ENCODE peak calls at places on chromosome 21, in ten cellular contexts. One of them, this sample, is unnamed.

GRCh38 chr21:37266515-37267221 is 466 bp downstream of the VPS26C start:
- DNase-seq in astrocyte of the spinal cord: peak
- DNase-seq in foreskin keratinocyte: peak
- DNase-seq in fibroblast of lung: peak
- DNase-seq in GM20000: no peak
- DNase-seq in GM12864: no peak
- DNase-seq in fibroblast of the aortic adventitia: peak
- DNase-seq in heart right ventricle: peak
- DNase-seq in glutamatergic neuron: peak
- DNase-seq in H9: no peak
- DNase-seq in this sample: peak

GRCh38 chr21:44793269-44794030 is 8.2 kb downstream of the UBE2G2 start:
- DNase-seq in glutamatergic neuron: peak
- DNase-seq in heart right ventricle: peak
- DNase-seq in astrocyte of the spinal cord: peak
- DNase-seq in foreskin keratinocyte: no peak
- DNase-seq in GM12864: no peak
- DNase-seq in fibroblast of lung: peak
- DNase-seq in GM20000: peak
- DNase-seq in fibroblast of the aortic adventitia: peak
- DNase-seq in H9: peak
- DNase-seq in this sample: peak

GRCh38 chr21:38973552-38973951 is 167.8 kb downstream of the ETS2 start:
- DNase-seq in astrocyte of the spinal cord: no peak
- DNase-seq in fibroblast of lung: no peak
- DNase-seq in fibroblast of the aortic adventitia: no peak
- DNase-seq in GM12864: no peak
- DNase-seq in foreskin keratinocyte: no peak
- DNase-seq in glutamatergic neuron: no peak
- DNase-seq in GM20000: no peak
- DNase-seq in H9: no peak
- DNase-seq in heart right ventricle: no peak
- DNase-seq in this sample: no peak

GRCh38 chr21:41715649-41716321 is 51.1 kb downstream of the RIPK4 start:
- DNase-seq in foreskin keratinocyte: peak
- DNase-seq in GM12864: no peak
- DNase-seq in fibroblast of the aortic adventitia: no peak
- DNase-seq in GM20000: no peak
- DNase-seq in fibroblast of lung: no peak
- DNase-seq in glutamatergic neuron: no peak
- DNase-seq in H9: no peak
- DNase-seq in astrocyte of the spinal cord: no peak
- DNase-seq in heart right ventricle: no peak
- DNase-seq in this sample: no peak

GRCh38 chr21:41167348-41168342 is at the start of gene BACE2:
- DNase-seq in glutamatergic neuron: peak
- DNase-seq in GM12864: no peak
- DNase-seq in heart right ventricle: peak
- DNase-seq in fibroblast of the aortic adventitia: peak
- DNase-seq in foreskin keratinocyte: no peak
- DNase-seq in H9: peak
- DNase-seq in GM20000: peak
- DNase-seq in astrocyte of the spinal cord: peak
- DNase-seq in fibroblast of lung: peak
- DNase-seq in this sample: peak

GRCh38 chr21:41199123-41199522 is 31.2 kb downstream of the BACE2 start:
- DNase-seq in fibroblast of the aortic adventitia: no peak
- DNase-seq in H9: no peak
- DNase-seq in fibroblast of lung: no peak
- DNase-seq in astrocyte of the spinal cord: no peak
- DNase-seq in foreskin keratinocyte: no peak
- DNase-seq in GM12864: no peak
- DNase-seq in GM20000: no peak
- DNase-seq in heart right ventricle: no peak
- DNase-seq in glutamatergic neuron: no peak
- DNase-seq in this sample: no peak

GRCh38 chr21:33024278-33025103 is 1.2 kb upstream of the OLIG2 start:
- DNase-seq in fibroblast of lung: no peak
- DNase-seq in heart right ventricle: no peak
- DNase-seq in astrocyte of the spinal cord: no peak
- DNase-seq in foreskin keratinocyte: no peak
- DNase-seq in glutamatergic neuron: no peak
- DNase-seq in fibroblast of the aortic adventitia: no peak
- DNase-seq in GM20000: peak
- DNase-seq in H9: peak
- DNase-seq in GM12864: no peak
- DNase-seq in this sample: no peak

GRCh38 chr21:45280178-45280821 is 7.4 kb downstream of the POFUT2 start:
- DNase-seq in fibroblast of the aortic adventitia: no peak
- DNase-seq in glutamatergic neuron: no peak
- DNase-seq in foreskin keratinocyte: no peak
- DNase-seq in astrocyte of the spinal cord: no peak
- DNase-seq in fibroblast of lung: no peak
- DNase-seq in GM20000: no peak
- DNase-seq in GM12864: no peak
- DNase-seq in heart right ventricle: no peak
- DNase-seq in H9: peak
- DNase-seq in this sample: no peak

GRCh38 chr21:26918318-26919065 is 48.4 kb downstream of the ADAMTS5 start:
- DNase-seq in H9: no peak
- DNase-seq in glutamatergic neuron: no peak
- DNase-seq in GM12864: no peak
- DNase-seq in foreskin keratinocyte: no peak
- DNase-seq in GM20000: no peak
- DNase-seq in fibroblast of the aortic adventitia: no peak
- DNase-seq in heart right ventricle: no peak
- DNase-seq in fibroblast of lung: peak
- DNase-seq in astrocyte of the spinal cord: peak
- DNase-seq in this sample: no peak

GRCh38 chr21:38831526-38832467 is 26.1 kb downstream of the ETS2 start:
- DNase-seq in GM20000: peak
- DNase-seq in foreskin keratinocyte: peak
- DNase-seq in fibroblast of the aortic adventitia: peak
- DNase-seq in astrocyte of the spinal cord: peak
- DNase-seq in H9: no peak
- DNase-seq in glutamatergic neuron: no peak
- DNase-seq in GM12864: peak
- DNase-seq in heart right ventricle: no peak
- DNase-seq in fibroblast of lung: peak
- DNase-seq in this sample: no peak

GRCh38 chr21:41726970-41727783 is 39.7 kb downstream of the RIPK4 start:
- DNase-seq in GM20000: no peak
- DNase-seq in glutamatergic neuron: peak
- DNase-seq in astrocyte of the spinal cord: peak
- DNase-seq in heart right ventricle: peak
- DNase-seq in H9: no peak
- DNase-seq in fibroblast of the aortic adventitia: peak
- DNase-seq in foreskin keratinocyte: peak
- DNase-seq in GM12864: no peak
- DNase-seq in fibroblast of lung: peak
- DNase-seq in this sample: no peak

GRCh38 chr21:27476696-27477095 is 509.8 kb upstream of the ADAMTS5 start:
- DNase-seq in heart right ventricle: no peak
- DNase-seq in GM20000: no peak
- DNase-seq in H9: no peak
- DNase-seq in foreskin keratinocyte: no peak
- DNase-seq in glutamatergic neuron: no peak
- DNase-seq in GM12864: no peak
- DNase-seq in fibroblast of the aortic adventitia: peak
- DNase-seq in fibroblast of lung: peak
- DNase-seq in astrocyte of the spinal cord: peak
- DNase-seq in this sample: no peak

DNA sequence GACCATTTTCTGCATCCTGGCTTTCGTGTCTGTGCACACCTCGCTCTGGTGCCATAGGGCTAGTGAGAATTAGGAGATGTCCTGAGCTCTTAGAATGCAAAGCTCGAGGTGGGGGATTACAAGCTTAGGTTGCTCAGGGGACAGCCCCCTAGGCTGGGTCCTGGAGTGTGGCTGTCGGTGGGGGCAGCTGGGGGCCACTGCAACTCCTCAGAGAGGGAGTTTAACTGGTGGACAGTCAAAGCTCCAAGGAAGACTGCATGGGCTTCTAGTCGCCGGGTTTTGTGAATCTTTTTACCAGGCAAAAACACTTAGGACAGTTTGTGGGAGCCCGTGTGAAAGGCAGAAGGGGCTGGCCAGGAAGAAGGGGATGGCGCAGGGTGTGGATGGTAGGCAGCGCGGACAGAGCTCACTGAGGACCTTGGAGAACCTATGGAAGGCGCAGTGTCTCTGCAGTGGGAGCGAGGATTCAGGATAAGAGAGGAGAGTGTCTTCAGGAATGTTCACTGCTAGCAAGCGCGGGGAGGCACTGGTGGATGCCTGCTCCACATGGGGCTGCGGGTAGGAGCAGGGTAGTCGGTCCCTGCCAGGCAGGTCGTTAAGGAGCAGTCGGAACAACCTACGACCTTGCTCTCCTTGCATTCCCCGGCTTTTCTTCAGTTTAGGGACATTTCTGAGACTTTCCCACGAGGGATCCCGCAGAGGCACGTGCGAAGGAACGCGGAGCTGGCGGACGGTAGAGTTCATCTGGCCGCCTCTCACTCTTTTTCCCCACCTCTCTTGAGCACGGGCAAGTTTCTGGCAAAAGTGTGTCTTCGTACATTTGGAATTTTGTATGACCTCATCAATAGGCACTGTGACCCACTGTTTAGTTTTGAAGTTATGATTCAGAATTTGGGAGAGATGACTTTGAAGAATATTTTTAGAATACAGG is 12.9 kb upstream of the KCNE1 start:
- DNase-seq in GM12864: no peak
- DNase-seq in fibroblast of lung: peak
- DNase-seq in foreskin keratinocyte: no peak
- DNase-seq in heart right ventricle: no peak
- DNase-seq in H9: peak
- DNase-seq in fibroblast of the aortic adventitia: peak
- DNase-seq in astrocyte of the spinal cord: peak
- DNase-seq in GM20000: no peak
- DNase-seq in glutamatergic neuron: no peak
- DNase-seq in this sample: no peak
- TF ChIP-seq CTCF in GM12864: no peak
- TF ChIP-seq CTCF in fibroblast of lung: no peak
- TF ChIP-seq CTCF in foreskin keratinocyte: no peak
- TF ChIP-seq CTCF in heart right ventricle: no peak
- TF ChIP-seq CTCF in H9: no peak
- TF ChIP-seq CTCF in fibroblast of the aortic adventitia: no peak
- TF ChIP-seq CTCF in astrocyte of the spinal cord: no peak
- TF ChIP-seq CTCF in GM20000: no peak
- TF ChIP-seq CTCF in glutamatergic neuron: no peak
- TF ChIP-seq CTCF in this sample: no peak

GRCh38 chr21:28743723-28744122 is 249.0 kb downstream of the LTN1 start:
- DNase-seq in H9: no peak
- DNase-seq in astrocyte of the spinal cord: no peak
- DNase-seq in glutamatergic neuron: no peak
- DNase-seq in fibroblast of lung: no peak
- DNase-seq in heart right ventricle: no peak
- DNase-seq in GM12864: no peak
- DNase-seq in fibroblast of the aortic adventitia: no peak
- DNase-seq in foreskin keratinocyte: no peak
- DNase-seq in GM20000: no peak
- DNase-seq in this sample: no peak

GRCh38 chr21:28745131-28746055 is 247.3 kb downstream of the LTN1 start:
- DNase-seq in H9: peak
- DNase-seq in astrocyte of the spinal cord: peak
- DNase-seq in foreskin keratinocyte: peak
- DNase-seq in glutamatergic neuron: peak
- DNase-seq in fibroblast of the aortic adventitia: peak
- DNase-seq in heart right ventricle: peak
- DNase-seq in GM12864: peak
- DNase-seq in GM20000: peak
- DNase-seq in fibroblast of lung: peak
- DNase-seq in this sample: peak

GRCh38 chr21:28746166-28746565 is 246.5 kb downstream of the LTN1 start:
- DNase-seq in glutamatergic neuron: no peak
- DNase-seq in GM12864: no peak
- DNase-seq in GM20000: no peak
- DNase-seq in heart right ventricle: no peak
- DNase-seq in fibroblast of lung: no peak
- DNase-seq in fibroblast of the aortic adventitia: no peak
- DNase-seq in H9: no peak
- DNase-seq in foreskin keratinocyte: no peak
- DNase-seq in astrocyte of the spinal cord: no peak
- DNase-seq in this sample: no peak

GRCh38 chr21:28738882-28739281 is 253.8 kb downstream of the LTN1 start:
- DNase-seq in H9: no peak
- DNase-seq in GM12864: no peak
- DNase-seq in heart right ventricle: no peak
- DNase-seq in astrocyte of the spinal cord: no peak
- DNase-seq in GM20000: no peak
- DNase-seq in fibroblast of the aortic adventitia: no peak
- DNase-seq in fibroblast of lung: no peak
- DNase-seq in glutamatergic neuron: no peak
- DNase-seq in foreskin keratinocyte: no peak
- DNase-seq in this sample: no peak

GRCh38 chr21:28742527-28742926 is 250.2 kb downstream of the LTN1 start:
- DNase-seq in heart right ventricle: no peak
- DNase-seq in fibroblast of lung: peak
- DNase-seq in glutamatergic neuron: no peak
- DNase-seq in fibroblast of the aortic adventitia: peak
- DNase-seq in H9: no peak
- DNase-seq in GM20000: no peak
- DNase-seq in astrocyte of the spinal cord: peak
- DNase-seq in GM12864: no peak
- DNase-seq in foreskin keratinocyte: no peak
- DNase-seq in this sample: no peak
- TF ChIP-seq CTCF in heart right ventricle: no peak
- TF ChIP-seq CTCF in fibroblast of lung: peak
- TF ChIP-seq CTCF in glutamatergic neuron: no peak
- TF ChIP-seq CTCF in fibroblast of the aortic adventitia: peak
- TF ChIP-seq CTCF in H9: peak
- TF ChIP-seq CTCF in GM20000: no peak
- TF ChIP-seq CTCF in astrocyte of the spinal cord: no peak
- TF ChIP-seq CTCF in GM12864: no peak
- TF ChIP-seq CTCF in foreskin keratinocyte: peak
- TF ChIP-seq CTCF in this sample: peak

GRCh38 chr21:42861311-42862122 is 17.8 kb downstream of the WDR4 start:
- DNase-seq in glutamatergic neuron: no peak
- DNase-seq in GM20000: no peak
- DNase-seq in fibroblast of lung: no peak
- DNase-seq in fibroblast of the aortic adventitia: no peak
- DNase-seq in heart right ventricle: no peak
- DNase-seq in foreskin keratinocyte: no peak
- DNase-seq in GM12864: no peak
- DNase-seq in H9: no peak
- DNase-seq in astrocyte of the spinal cord: no peak
- DNase-seq in this sample: no peak
- TF ChIP-seq CTCF in glutamatergic neuron: no peak
- TF ChIP-seq CTCF in GM20000: no peak
- TF ChIP-seq CTCF in fibroblast of lung: no peak
- TF ChIP-seq CTCF in fibroblast of the aortic adventitia: no peak
- TF ChIP-seq CTCF in heart right ventricle: no peak
- TF ChIP-seq CTCF in foreskin keratinocyte: no peak
- TF ChIP-seq CTCF in GM12864: no peak
- TF ChIP-seq CTCF in H9: no peak
- TF ChIP-seq CTCF in astrocyte of the spinal cord: no peak
- TF ChIP-seq CTCF in this sample: no peak

DNA sequence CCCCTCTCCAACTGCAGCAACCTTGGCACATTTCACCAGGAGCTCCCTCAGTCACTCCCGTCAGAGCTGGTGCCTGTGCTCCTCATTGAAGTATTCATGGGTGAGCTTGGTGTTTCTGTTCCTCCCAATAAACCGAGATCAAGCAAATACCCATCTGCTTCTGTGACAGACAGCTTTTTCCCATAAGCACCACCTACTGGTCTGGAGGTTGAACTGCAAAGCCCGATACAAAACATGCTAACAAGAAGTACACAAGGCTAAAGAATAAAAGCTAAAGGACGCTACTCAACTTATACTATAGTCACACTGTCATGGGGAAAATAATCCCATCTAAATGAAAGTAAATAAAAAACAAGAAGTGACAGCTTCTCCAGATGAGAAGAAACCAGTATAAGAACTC is 111.9 kb upstream of the C21orf91 start:
- DNase-seq in heart right ventricle: no peak
- DNase-seq in GM20000: no peak
- DNase-seq in astrocyte of the spinal cord: no peak
- DNase-seq in fibroblast of lung: no peak
- DNase-seq in glutamatergic neuron: no peak
- DNase-seq in fibroblast of the aortic adventitia: no peak
- DNase-seq in foreskin keratinocyte: no peak
- DNase-seq in GM12864: no peak
- DNase-seq in H9: no peak
- DNase-seq in this sample: no peak
- TF ChIP-seq CTCF in heart right ventricle: no peak
- TF ChIP-seq CTCF in GM20000: peak
- TF ChIP-seq CTCF in astrocyte of the spinal cord: peak
- TF ChIP-seq CTCF in fibroblast of lung: peak
- TF ChIP-seq CTCF in glutamatergic neuron: peak
- TF ChIP-seq CTCF in fibroblast of the aortic adventitia: peak
- TF ChIP-seq CTCF in foreskin keratinocyte: peak
- TF ChIP-seq CTCF in GM12864: peak
- TF ChIP-seq CTCF in H9: peak
- TF ChIP-seq CTCF in this sample: peak